ENCODE peak calls at places on chromosomes 4 and X, in six cellular contexts. F is CD8-positive, alpha-beta T cell; J is foreskin fibroblast; L is keratinocyte; V is fibroblast of villous mesenchyme; N is choroid plexus epithelial cell. C is an unnamed sample.

GRCh38 chr4:83172371-83172770 is 57.8 kb upstream of the PLAC8 start:
- DNase-seq in F (no peak), J (no peak), L (no peak), V (no peak), N (no peak), C (no peak)

GRCh38 chr4:169640261-169640880 is 20.0 kb downstream of the CLCN3 start:
- DNase-seq in F (no peak), J (peak; percentile 86), L (no peak), V (peak; percentile 86), N (peak; percentile 52), C (no peak)

GRCh38 chr4:78688385-78688784 is 87.8 kb upstream of the BMP2K start:
- DNase-seq in F (no peak), J (peak; percentile 33), L (no peak), V (no peak), N (peak; percentile 38), C (no peak)

GRCh38 chrX:147340947-147341346 is 526.4 kb upstream of the CXorf51A start:
- DNase-seq in F (no peak), J (no peak), L (no peak), V (no peak), N (no peak), C (no peak)

GRCh38 chr4:176052744-176053143 is 12.9 kb upstream of the WDR17 start:
- DNase-seq in F (no peak), J (no peak), L (no peak), V (no peak), N (no peak), C (no peak)

GRCh38 chr4:174928575-174929253 is 10.6 kb downstream of the ADAM29 start:
- DNase-seq in F (no peak), J (no peak), L (no peak), V (no peak), N (no peak), C (no peak)

GRCh38 chr4:54400802-54401201 is 171.7 kb downstream of the PDGFRA start:
- DNase-seq in F (no peak), J (peak; percentile 88), L (no peak), V (peak; percentile 51), N (peak; percentile 85), C (no peak)

GRCh38 chrX:40474205-40474626 is 106.6 kb upstream of the ATP6AP2 start:
- DNase-seq in F (no peak), J (no peak), L (no peak), V (no peak), N (peak; percentile 75), C (peak; percentile 46)

GRCh38 chrX:39324233-39324632 is 523.0 kb downstream of the MID1IP1 start:
- DNase-seq in F (no peak), J (no peak), L (no peak), V (no peak), N (no peak), C (no peak)

GRCh38 chrX:27964432-27964831 is 16.8 kb downstream of the DCAF8L1 start:
- DNase-seq in F (no peak), J (no peak), L (no peak), V (no peak), N (no peak), C (no peak)

GRCh38 chr4:128364565-128364964 is 77.0 kb upstream of the PGRMC2 start:
- DNase-seq in F (no peak), J (peak; percentile 29), L (no peak), V (no peak), N (no peak), C (no peak)

GRCh38 chr4:26074672-26075071 is 160.7 kb downstream of the SMIM20 start:
- DNase-seq in F (no peak), J (no peak), L (no peak), V (no peak), N (no peak), C (no peak)

GRCh38 chr4:47478799-47479198 is 6.3 kb upstream of the ATP10D start:
- DNase-seq in F (no peak), J (no peak), L (no peak), V (no peak), N (no peak), C (no peak)

GRCh38 chr4:61201562-61202099 is 1.5 kb downstream of the ADGRL3 start:
- DNase-seq in F (no peak), J (peak; percentile 23), L (no peak), V (no peak), N (peak; percentile 19), C (peak; percentile 53)

DNA sequence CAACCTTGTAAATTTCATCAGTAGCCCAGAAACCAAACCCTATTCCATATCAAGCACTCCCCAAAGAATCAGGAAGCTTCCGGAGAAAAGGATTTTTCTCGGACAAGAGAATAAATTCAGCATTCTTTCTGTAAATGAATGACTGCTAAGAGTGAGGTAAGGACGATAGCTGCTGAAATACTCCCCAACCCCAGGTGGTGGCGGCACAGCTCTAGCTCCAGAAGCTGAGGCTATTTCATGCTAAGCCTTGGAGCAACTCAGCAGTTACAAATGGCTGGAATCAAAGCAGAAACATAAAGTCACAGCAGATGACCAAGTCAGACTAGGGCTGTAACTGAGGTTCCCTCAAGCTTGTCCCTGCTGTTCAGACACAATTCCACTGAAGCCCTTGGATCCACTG is 13.9 kb upstream of the PCDH19 start:
- DNase-seq in F (no peak), J (no peak), L (no peak), V (no peak), N (peak; percentile 15), C (no peak)
- TF ChIP-seq CTCF in F (no peak), J (no peak), L (no peak), V (no peak), N (peak; percentile 15), C (no peak)

GRCh38 chr4:182917182-182918043 is at the start of gene DCTD:
- DNase-seq in F (peak; percentile 81), J (peak; percentile 91), L (no peak), V (peak; percentile 71), N (peak; percentile 66), C (peak; percentile 86)
- TF ChIP-seq CTCF in F (peak; percentile 20), J (peak; percentile 45), L (no peak), V (peak; percentile 43), N (peak; percentile 58), C (no peak)

GRCh38 chrX:132463411-132463810 is 25.4 kb downstream of the MBNL3 start:
- DNase-seq in F (no peak), J (no peak), L (no peak), V (no peak), N (peak; percentile 37), C (peak; percentile 9)
- TF ChIP-seq CTCF in F (peak; percentile 36), J (peak; percentile 27), L (peak; percentile 50), V (peak; percentile 39), N (peak; percentile 55), C (peak; percentile 53)

GRCh38 chr4:96486563-96486962 is 646.7 kb downstream of the PDHA2 start:
- DNase-seq in F (no peak), J (no peak), L (no peak), V (no peak), N (no peak), C (no peak)

DNA sequence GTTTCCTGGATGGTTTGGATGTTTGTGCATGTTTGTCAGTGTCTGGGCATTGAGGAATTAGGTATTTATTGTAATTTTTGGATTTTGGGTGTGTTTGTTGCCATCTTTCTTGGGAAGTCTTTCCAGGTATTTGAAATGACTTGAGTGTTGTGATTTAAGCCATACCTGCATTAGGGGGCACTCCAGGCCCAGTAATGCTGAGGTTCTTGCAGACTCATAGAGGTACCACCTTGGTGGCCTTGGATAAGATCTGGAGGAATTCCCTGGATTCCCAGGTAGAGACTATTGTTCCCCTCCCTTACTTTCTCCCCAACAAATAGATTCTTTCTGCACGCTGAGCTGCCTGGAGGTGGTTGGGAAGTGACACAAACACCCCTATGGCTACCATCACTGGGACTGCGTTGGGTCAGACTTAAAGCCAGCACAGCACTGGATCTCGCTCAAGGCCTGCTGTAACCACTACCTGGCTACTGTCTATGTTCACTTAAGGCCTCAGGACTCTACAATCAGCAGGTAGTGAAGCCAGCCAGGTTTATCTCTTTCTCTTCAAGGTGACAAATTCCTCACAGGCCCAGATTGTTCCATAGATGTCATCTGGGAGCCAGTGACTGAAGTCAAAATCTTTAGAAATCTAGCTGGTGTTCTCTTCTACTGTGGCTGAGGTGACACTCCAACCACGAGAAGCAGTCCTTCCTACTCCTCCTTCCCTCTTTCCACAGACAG is 643.6 kb downstream of the PDHA2 start:
- DNase-seq in F (no peak), J (no peak), L (no peak), V (no peak), N (peak; percentile 43), C (no peak)
- TF ChIP-seq CTCF in F (no peak), J (no peak), L (no peak), V (no peak), N (peak; percentile 43), C (no peak)

GRCh38 chrX:136629084-136629750 is 18.7 kb upstream of the CD40LG start:
- DNase-seq in F (peak; percentile 24), J (no peak), L (no peak), V (no peak), N (no peak), C (no peak)

GRCh38 chrX:136627381-136627780 is 20.6 kb upstream of the CD40LG start:
- DNase-seq in F (peak; percentile 15), J (no peak), L (no peak), V (no peak), N (no peak), C (no peak)

GRCh38 chrX:136623400-136623799 is 24.6 kb upstream of the CD40LG start:
- DNase-seq in F (no peak), J (no peak), L (no peak), V (no peak), N (no peak), C (no peak)

GRCh38 chrX:136625246-136625645 is 22.7 kb upstream of the CD40LG start:
- DNase-seq in F (no peak), J (no peak), L (no peak), V (no peak), N (no peak), C (no peak)

DNA sequence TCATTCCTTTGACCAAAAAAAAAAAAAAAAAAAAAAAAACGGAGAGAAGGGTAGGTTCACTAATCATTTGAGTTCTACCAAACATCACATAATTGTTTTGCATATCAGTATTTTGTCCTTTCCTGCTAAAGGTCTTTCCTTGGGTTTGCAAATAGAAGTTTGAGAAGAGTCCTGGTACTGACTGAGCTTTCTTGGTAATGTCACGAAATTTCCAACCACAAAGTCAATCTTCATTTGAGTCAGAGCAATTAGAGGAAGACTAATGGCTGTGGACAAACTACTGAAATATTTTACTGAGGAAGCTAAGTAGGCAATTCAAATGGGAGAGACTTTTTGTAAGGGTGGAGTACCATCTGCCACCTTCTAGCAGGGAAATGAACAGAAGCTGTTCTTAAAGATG is 21.7 kb upstream of the CD40LG start:
- DNase-seq in F (no peak), J (no peak), L (no peak), V (no peak), N (no peak), C (no peak)
- TF ChIP-seq CTCF in F (no peak), J (no peak), L (no peak), V (no peak), N (no peak), C (no peak)

GRCh38 chr4:23237771-23238170 is 545.0 kb downstream of the GBA3 start:
- DNase-seq in F (no peak), J (peak; percentile 36), L (no peak), V (no peak), N (peak; percentile 2), C (no peak)

GRCh38 chr4:23238848-23239247 is 546.1 kb downstream of the GBA3 start:
- DNase-seq in F (no peak), J (no peak), L (no peak), V (no peak), N (no peak), C (no peak)

GRCh38 chr4:23242962-23243361 is 550.2 kb downstream of the GBA3 start:
- DNase-seq in F (no peak), J (no peak), L (no peak), V (no peak), N (no peak), C (no peak)

GRCh38 chr4:23245196-23245595 is 552.5 kb downstream of the GBA3 start:
- DNase-seq in F (no peak), J (no peak), L (no peak), V (no peak), N (no peak), C (no peak)

GRCh38 chr4:23241408-23241807 is 548.7 kb downstream of the GBA3 start:
- DNase-seq in F (no peak), J (no peak), L (no peak), V (no peak), N (no peak), C (peak; percentile 2)
- TF ChIP-seq CTCF in F (no peak), J (no peak), L (no peak), V (no peak), N (no peak), C (no peak)

C was measured in nephron progenitor cell.